ENCODE peak calls at places on chromosome 2, in four cellular contexts. One of them, this sample, is unnamed.

GRCh38 chr2:181440336-181440735 is 16.9 kb upstream of the ITGA4 start:
- DNase-seq in psoas muscle: no peak
- DNase-seq in neural crest cell: no peak
- DNase-seq in brain microvascular endothelial cell: no peak
- DNase-seq in this sample: no peak

GRCh38 chr2:224457408-224458096 is 55.6 kb upstream of the FAM124B start:
- DNase-seq in neural crest cell: no peak
- DNase-seq in brain microvascular endothelial cell: no peak
- DNase-seq in psoas muscle: no peak
- DNase-seq in this sample: no peak

GRCh38 chr2:241128266-241128665 is 21.0 kb downstream of the PASK start:
- DNase-seq in psoas muscle: no peak
- DNase-seq in brain microvascular endothelial cell: no peak
- DNase-seq in neural crest cell: no peak
- DNase-seq in this sample: no peak

GRCh38 chr2:52445720-52446119 is 1321.9 kb upstream of the CHAC2 start:
- DNase-seq in psoas muscle: no peak
- DNase-seq in brain microvascular endothelial cell: no peak
- DNase-seq in neural crest cell: no peak
- DNase-seq in this sample: no peak

GRCh38 chr2:235746257-235746934 is 252.6 kb downstream of the AGAP1 start:
- DNase-seq in brain microvascular endothelial cell: peak; percentile 78
- DNase-seq in neural crest cell: peak; percentile 59
- DNase-seq in psoas muscle: peak; percentile 48
- DNase-seq in this sample: no peak

GRCh38 chr2:233450854-233451575 is 96.7 kb downstream of the DGKD start:
- DNase-seq in psoas muscle: peak; percentile 10
- DNase-seq in neural crest cell: no peak
- DNase-seq in brain microvascular endothelial cell: no peak
- DNase-seq in this sample: no peak

GRCh38 chr2:207914716-207915115 is 110.6 kb downstream of the PLEKHM3 start:
- DNase-seq in neural crest cell: no peak
- DNase-seq in psoas muscle: no peak
- DNase-seq in brain microvascular endothelial cell: no peak
- DNase-seq in this sample: no peak

GRCh38 chr2:54708584-54709340 is 14.7 kb upstream of the EML6 start:
- DNase-seq in psoas muscle: peak; percentile 23
- DNase-seq in brain microvascular endothelial cell: no peak
- DNase-seq in neural crest cell: no peak
- DNase-seq in this sample: no peak

GRCh38 chr2:1977655-1978054 is 233.3 kb upstream of the PXDN start:
- DNase-seq in neural crest cell: no peak
- DNase-seq in psoas muscle: no peak
- DNase-seq in brain microvascular endothelial cell: no peak
- DNase-seq in this sample: no peak

GRCh38 chr2:178386951-178387602 is 63.9 kb downstream of the PRKRA start:
- DNase-seq in brain microvascular endothelial cell: no peak
- DNase-seq in psoas muscle: no peak
- DNase-seq in neural crest cell: no peak
- DNase-seq in this sample: no peak

GRCh38 chr2:20212459-20212870 is 12.5 kb downstream of the SDC1 start:
- DNase-seq in neural crest cell: peak; percentile 21
- DNase-seq in psoas muscle: no peak
- DNase-seq in brain microvascular endothelial cell: peak; percentile 50
- DNase-seq in this sample: no peak

GRCh38 chr2:241868661-241869081 is 858 bp upstream of the RTP5 start:
- DNase-seq in brain microvascular endothelial cell: no peak
- DNase-seq in psoas muscle: peak; percentile 7
- DNase-seq in neural crest cell: no peak
- DNase-seq in this sample: no peak

GRCh38 chr2:204012081-204012653 is 75.6 kb downstream of the ICOS start:
- DNase-seq in neural crest cell: no peak
- DNase-seq in psoas muscle: no peak
- DNase-seq in brain microvascular endothelial cell: no peak
- DNase-seq in this sample: no peak

GRCh38 chr2:53715568-53715967 is 52.0 kb upstream of the CHAC2 start:
- DNase-seq in neural crest cell: no peak
- DNase-seq in brain microvascular endothelial cell: no peak
- DNase-seq in psoas muscle: no peak
- DNase-seq in this sample: no peak

GRCh38 chr2:191571163-191571769 is 106.7 kb upstream of the NABP1 start:
- DNase-seq in neural crest cell: no peak
- DNase-seq in brain microvascular endothelial cell: peak; percentile 65
- DNase-seq in psoas muscle: no peak
- DNase-seq in this sample: no peak

GRCh38 chr2:129438501-129439057 is 540.9 kb upstream of the RAB6C start:
- DNase-seq in psoas muscle: no peak
- DNase-seq in neural crest cell: no peak
- DNase-seq in brain microvascular endothelial cell: no peak
- DNase-seq in this sample: no peak

GRCh38 chr2:199302851-199303250 is 154.9 kb downstream of the SATB2 start:
- DNase-seq in psoas muscle: no peak
- DNase-seq in neural crest cell: no peak
- DNase-seq in brain microvascular endothelial cell: peak; percentile 33
- DNase-seq in this sample: no peak

GRCh38 chr2:100011272-100011711 is 131.1 kb downstream of the AFF3 start:
- DNase-seq in neural crest cell: no peak
- DNase-seq in psoas muscle: no peak
- DNase-seq in brain microvascular endothelial cell: peak; percentile 93
- DNase-seq in this sample: no peak

GRCh38 chr2:222690564-222691200 is 19.2 kb downstream of the MOGAT1 start:
- DNase-seq in psoas muscle: peak; percentile 67
- DNase-seq in neural crest cell: peak; percentile 83
- DNase-seq in brain microvascular endothelial cell: peak; percentile 56
- DNase-seq in this sample: peak; percentile 38

GRCh38 chr2:216319771-216320170 is 52.5 kb downstream of the MARCHF4 start:
- DNase-seq in neural crest cell: no peak
- DNase-seq in brain microvascular endothelial cell: peak; percentile 37
- DNase-seq in psoas muscle: no peak
- DNase-seq in this sample: no peak

GRCh38 chr2:214578395-214578794 is 167.5 kb downstream of the VWC2L start:
- DNase-seq in neural crest cell: no peak
- DNase-seq in psoas muscle: no peak
- DNase-seq in brain microvascular endothelial cell: no peak
- DNase-seq in this sample: no peak

GRCh38 chr2:11997142-11997541 is 250.7 kb downstream of the LPIN1 start:
- DNase-seq in neural crest cell: no peak
- DNase-seq in brain microvascular endothelial cell: no peak
- DNase-seq in psoas muscle: no peak
- DNase-seq in this sample: no peak

GRCh38 chr2:3242747-3243369 is 134.8 kb downstream of the EIPR1 start:
- DNase-seq in brain microvascular endothelial cell: no peak
- DNase-seq in psoas muscle: no peak
- DNase-seq in neural crest cell: no peak
- DNase-seq in this sample: no peak

GRCh38 chr2:197846120-197846519 is 41.7 kb downstream of the PLCL1 start:
- DNase-seq in psoas muscle: no peak
- DNase-seq in neural crest cell: no peak
- DNase-seq in brain microvascular endothelial cell: no peak
- DNase-seq in this sample: no peak

GRCh38 chr2:18404708-18405107 is 155.7 kb downstream of the RDH14 start:
- DNase-seq in neural crest cell: no peak
- DNase-seq in brain microvascular endothelial cell: no peak
- DNase-seq in psoas muscle: no peak
- DNase-seq in this sample: no peak

GRCh38 chr2:187554704-187555082 is 458 bp upstream of the TFPI start:
- DNase-seq in psoas muscle: no peak
- DNase-seq in neural crest cell: no peak
- DNase-seq in brain microvascular endothelial cell: no peak
- DNase-seq in this sample: no peak

GRCh38 chr2:239250216-239251071 is 150.4 kb downstream of the HDAC4 start:
- DNase-seq in psoas muscle: no peak
- DNase-seq in brain microvascular endothelial cell: no peak
- DNase-seq in neural crest cell: no peak
- DNase-seq in this sample: no peak

GRCh38 chr2:46331099-46331766 is 34.0 kb downstream of the EPAS1 start:
- DNase-seq in psoas muscle: no peak
- DNase-seq in neural crest cell: no peak
- DNase-seq in brain microvascular endothelial cell: no peak
- DNase-seq in this sample: no peak

GRCh38 chr2:120605231-120605935 is 130.3 kb upstream of the GLI2 start:
- DNase-seq in neural crest cell: no peak
- DNase-seq in brain microvascular endothelial cell: no peak
- DNase-seq in psoas muscle: no peak
- DNase-seq in this sample: no peak

GRCh38 chr2:105261061-105261460 is 19.5 kb downstream of the GPR45 start:
- DNase-seq in neural crest cell: no peak
- DNase-seq in brain microvascular endothelial cell: peak; percentile 92
- DNase-seq in psoas muscle: no peak
- DNase-seq in this sample: no peak

GRCh38 chr2:142742301-142743214 is 134.9 kb upstream of the KYNU start:
- DNase-seq in neural crest cell: no peak
- DNase-seq in psoas muscle: no peak
- DNase-seq in brain microvascular endothelial cell: peak; percentile 83
- DNase-seq in this sample: no peak

GRCh38 chr2:40113272-40113671 is 334.2 kb upstream of the THUMPD2 start:
- DNase-seq in psoas muscle: no peak
- DNase-seq in neural crest cell: no peak
- DNase-seq in brain microvascular endothelial cell: no peak
- DNase-seq in this sample: no peak

GRCh38 chr2:60337142-60337497 is 216.3 kb downstream of the BCL11A start:
- DNase-seq in neural crest cell: no peak
- DNase-seq in brain microvascular endothelial cell: no peak
- DNase-seq in psoas muscle: no peak
- DNase-seq in this sample: no peak
- TF ChIP-seq CTCF in neural crest cell: no peak
- TF ChIP-seq CTCF in brain microvascular endothelial cell: no peak
- TF ChIP-seq CTCF in psoas muscle: no peak
- TF ChIP-seq CTCF in this sample: no peak

GRCh38 chr2:237194081-237194480 is 108.4 kb downstream of the COPS8 start:
- DNase-seq in neural crest cell: no peak
- DNase-seq in psoas muscle: no peak
- DNase-seq in brain microvascular endothelial cell: no peak
- DNase-seq in this sample: no peak

GRCh38 chr2:237195396-237196119 is 109.9 kb downstream of the COPS8 start:
- DNase-seq in neural crest cell: no peak
- DNase-seq in psoas muscle: no peak
- DNase-seq in brain microvascular endothelial cell: no peak
- DNase-seq in this sample: no peak

GRCh38 chr2:237193436-237193835 is 107.7 kb downstream of the COPS8 start:
- DNase-seq in neural crest cell: no peak
- DNase-seq in psoas muscle: no peak
- DNase-seq in brain microvascular endothelial cell: no peak
- DNase-seq in this sample: no peak

GRCh38 chr2:237192881-237193280 is 107.2 kb downstream of the COPS8 start:
- DNase-seq in psoas muscle: no peak
- DNase-seq in brain microvascular endothelial cell: no peak
- DNase-seq in neural crest cell: no peak
- DNase-seq in this sample: no peak

GRCh38 chr2:237194906-237195305 is 109.2 kb downstream of the COPS8 start:
- DNase-seq in psoas muscle: no peak
- DNase-seq in neural crest cell: no peak
- DNase-seq in brain microvascular endothelial cell: no peak
- DNase-seq in this sample: no peak
- TF ChIP-seq CTCF in psoas muscle: no peak
- TF ChIP-seq CTCF in neural crest cell: no peak
- TF ChIP-seq CTCF in brain microvascular endothelial cell: no peak
- TF ChIP-seq CTCF in this sample: no peak

DNA sequence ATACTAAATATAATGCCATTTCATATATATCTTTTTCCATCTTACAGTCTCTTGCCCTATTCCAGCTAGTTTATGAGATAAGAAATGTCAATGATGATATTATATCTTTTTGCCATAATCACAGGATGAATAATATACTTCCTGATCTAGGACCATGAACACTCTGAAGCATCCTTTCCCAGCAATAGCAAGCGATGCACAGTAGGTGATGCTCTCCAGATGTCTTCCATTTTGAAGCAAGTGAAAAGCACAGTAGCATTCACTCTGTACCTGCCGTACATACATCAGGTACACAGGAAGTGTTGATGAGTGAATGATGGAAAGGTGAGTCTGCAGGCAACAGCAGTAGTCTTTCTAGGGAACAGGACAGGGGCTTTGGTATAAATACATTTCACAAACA is 8.6 kb upstream of the SULT1C4 start:
- DNase-seq in brain microvascular endothelial cell: no peak
- DNase-seq in psoas muscle: no peak
- DNase-seq in neural crest cell: no peak
- DNase-seq in this sample: no peak
- TF ChIP-seq CTCF in brain microvascular endothelial cell: peak; percentile 12
- TF ChIP-seq CTCF in psoas muscle: no peak
- TF ChIP-seq CTCF in neural crest cell: no peak
- TF ChIP-seq CTCF in this sample: no peak

DNA sequence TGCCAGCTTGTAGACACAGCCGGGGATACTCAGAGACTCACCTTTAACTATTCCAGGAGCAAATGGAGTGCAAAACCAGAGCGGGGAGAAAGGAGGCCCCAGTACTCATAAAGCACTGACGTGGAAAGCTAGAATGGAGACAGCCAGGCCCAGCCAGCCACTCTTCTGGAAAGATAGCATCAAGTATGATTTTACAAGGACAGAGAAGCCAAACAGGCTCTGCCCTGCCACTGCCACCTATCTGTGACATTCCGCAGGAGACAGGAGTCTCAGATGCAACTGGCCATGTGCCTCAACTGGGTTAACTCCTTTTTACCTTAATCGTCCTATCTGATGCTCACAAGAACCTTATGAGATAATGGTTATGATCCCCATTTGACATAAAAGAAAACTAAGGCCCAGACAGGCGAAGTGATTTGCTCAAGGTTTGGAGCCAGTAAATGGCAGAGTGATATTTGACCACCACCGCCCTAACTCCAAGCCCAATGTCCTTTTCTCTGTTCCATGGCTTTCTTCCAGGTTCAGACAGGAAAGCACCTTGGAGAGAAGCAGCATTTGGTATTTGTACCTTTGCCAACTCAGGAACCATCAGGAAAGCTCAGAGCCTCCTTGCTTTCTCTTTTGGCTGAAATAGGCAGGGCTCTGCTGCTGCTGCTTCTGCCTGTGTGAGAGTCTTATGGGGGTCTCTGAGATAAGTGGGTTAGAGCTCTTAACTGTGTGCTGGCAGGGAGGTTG is 15.6 kb downstream of the KIF3C start:
- DNase-seq in neural crest cell: no peak
- DNase-seq in psoas muscle: no peak
- DNase-seq in brain microvascular endothelial cell: no peak
- DNase-seq in this sample: no peak
- TF ChIP-seq CTCF in neural crest cell: no peak
- TF ChIP-seq CTCF in psoas muscle: no peak
- TF ChIP-seq CTCF in brain microvascular endothelial cell: no peak
- TF ChIP-seq CTCF in this sample: no peak

DNA sequence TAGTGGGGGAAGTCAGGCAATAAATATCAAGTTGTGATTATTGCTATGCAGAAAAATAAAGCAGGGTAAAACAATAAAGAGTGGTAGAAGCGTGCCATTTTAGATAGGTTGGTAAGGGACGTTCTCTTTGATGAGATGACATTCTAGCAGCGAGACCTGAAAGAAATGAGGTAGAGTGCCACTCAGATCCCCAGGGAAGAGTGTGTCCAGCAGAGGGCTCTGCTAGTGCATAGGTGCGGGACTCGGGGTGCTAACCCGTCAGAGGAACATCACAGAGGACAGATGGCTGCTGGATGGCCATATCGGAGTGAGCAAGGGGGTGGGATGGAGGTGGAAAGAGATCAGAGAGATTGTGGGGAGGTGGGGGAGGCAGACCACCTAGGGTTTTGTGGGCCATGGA is 16.3 kb upstream of the GTF2A1L start:
- DNase-seq in neural crest cell: no peak
- DNase-seq in psoas muscle: no peak
- DNase-seq in brain microvascular endothelial cell: peak; percentile 12
- DNase-seq in this sample: no peak
- TF ChIP-seq CTCF in neural crest cell: peak; percentile 49
- TF ChIP-seq CTCF in psoas muscle: no peak
- TF ChIP-seq CTCF in brain microvascular endothelial cell: peak; percentile 80
- TF ChIP-seq CTCF in this sample: no peak